ENCODE peak calls at places on chromosomes 7 and 10, in nine cellular contexts. A is neural progenitor cell, H is hepatocyte, L is fibroblast of lung, D is mammary epithelial cell, X is HCT116, J is PC-3, R is keratinocyte, P is astrocyte. C is an unnamed sample. For H4K20me1, the result is how much of the 10 kb centered on the place peaks cover.

GRCh38 chr10:14571866-14572507 is 202.7 kb downstream of the FAM107B start:
- DNase-seq in R (no peak), X (no peak), H (peak), D (no peak), J (peak), P (peak), A (no peak), L (peak), C (no peak)

GRCh38 chr10:113228570-113228969 is 278.5 kb downstream of the TCF7L2 start:
- DNase-seq in H (no peak), L (peak), A (no peak), J (no peak), R (no peak), X (no peak), P (peak), D (no peak), C (no peak)

GRCh38 chr7:157827045-157827862 is 490.4 kb downstream of the DNAJB6 start:
- DNase-seq in P (no peak), L (no peak), D (no peak), A (no peak), R (no peak), H (no peak), J (no peak), X (no peak), C (no peak)

GRCh38 chr10:79415736-79416577 is 29.5 kb downstream of the ZCCHC24 start:
- DNase-seq in L (no peak), R (no peak), A (no peak), P (no peak), X (no peak), J (no peak), H (no peak), D (no peak), C (no peak)

GRCh38 chr10:124701881-124702656 is 42.1 kb downstream of the FAM53B start:
- DNase-seq in D (no peak), P (peak), A (no peak), X (no peak), L (peak), R (no peak), H (no peak), J (no peak), C (no peak)

GRCh38 chr10:110610308-110610774 is 33.8 kb upstream of the RBM20 start:
- DNase-seq in J (peak), P (peak), D (peak), L (peak), H (peak), X (peak), R (peak), A (peak), C (peak)

GRCh38 chr7:82631998-82632397 is 188.4 kb upstream of the CACNA2D1 start:
- DNase-seq in L (peak), P (peak), H (no peak), J (peak), A (no peak), R (no peak), D (no peak), X (no peak), C (no peak)

GRCh38 chr7:32071466-32072091 is 1.4 kb upstream of the PDE1C start:
- DNase-seq in L (no peak), X (no peak), P (no peak), J (no peak), A (no peak), H (no peak), D (no peak), R (no peak), C (no peak)

GRCh38 chr10:27248215-27248614 is 7.6 kb upstream of the ACBD5 start:
- DNase-seq in R (no peak), L (no peak), X (no peak), J (no peak), A (no peak), P (no peak), H (no peak), D (no peak), C (no peak)

GRCh38 chr10:50807851-50808776 is 68.4 kb downstream of the ASAH2B start:
- DNase-seq in X (no peak), P (peak), A (peak), J (no peak), H (peak), D (no peak), L (peak), R (no peak), C (no peak)

GRCh38 chr10:122492006-122492405 is 30.7 kb downstream of the HTRA1 start:
- DNase-seq in A (no peak), P (no peak), X (no peak), H (no peak), D (no peak), L (peak), R (no peak), J (no peak), C (no peak)

GRCh38 chr10:32256613-32257437 is 90.1 kb downstream of the EPC1 start:
- DNase-seq in H (peak), D (peak), J (peak), L (no peak), R (no peak), P (no peak), X (peak), A (peak), C (peak)

GRCh38 chr10:103661198-103661950 is 167.9 kb downstream of the NEURL1 start:
- DNase-seq in P (peak), D (peak), J (no peak), X (no peak), L (peak), H (peak), A (peak), R (no peak), C (no peak)

GRCh38 chr7:107725138-107725740 is 18.7 kb upstream of the CBLL1 start:
- DNase-seq in A (peak), X (peak), R (peak), H (peak), P (peak), L (peak), D (peak), J (peak), C (peak)

GRCh38 chr7:80410081-80410480 is 101.8 kb downstream of the GNAT3 start:
- DNase-seq in J (no peak), P (peak), X (no peak), H (no peak), D (peak), A (peak), L (peak), R (no peak), C (no peak)

GRCh38 chr7:28565990-28566389 is 153.7 kb downstream of the CREB5 start:
- DNase-seq in L (no peak), H (no peak), A (no peak), J (no peak), R (no peak), D (no peak), X (no peak), P (no peak), C (peak)

GRCh38 chr7:2924866-2925840 is 81.0 kb upstream of the GNA12 start:
- DNase-seq in D (no peak), R (no peak), A (no peak), L (no peak), P (no peak), J (no peak), X (no peak), H (no peak), C (no peak)

GRCh38 chr7:28800150-28800549 is 158.0 kb downstream of the TRIL start:
- DNase-seq in X (no peak), R (no peak), D (no peak), P (no peak), L (no peak), J (no peak), H (no peak), A (no peak), C (no peak)

GRCh38 chr7:31104361-31105255 is 52.5 kb downstream of the ADCYAP1R1 start:
- DNase-seq in R (no peak), D (no peak), J (no peak), L (no peak), X (no peak), H (no peak), P (no peak), A (no peak), C (no peak)

GRCh38 chr10:103576862-103577261 is 83.4 kb downstream of the NEURL1 start:
- DNase-seq in R (no peak), H (no peak), A (no peak), D (no peak), J (peak), X (no peak), L (no peak), P (no peak), C (no peak)

GRCh38 chr7:47580175-47580701 is 1.7 kb downstream of the TNS3 start:
- DNase-seq in L (peak), P (no peak), J (peak), H (peak), A (peak), X (no peak), R (no peak), D (no peak), C (no peak)

GRCh38 chr7:47579458-47579857 is 2.5 kb downstream of the TNS3 start:
- DNase-seq in A (no peak), J (no peak), D (no peak), P (no peak), L (no peak), X (no peak), H (no peak), R (no peak), C (no peak)

GRCh38 chr7:47577351-47577919 is 4.5 kb downstream of the TNS3 start:
- DNase-seq in D (no peak), L (peak), R (no peak), X (no peak), A (no peak), J (no peak), P (no peak), H (no peak), C (peak)

GRCh38 chr7:47576909-47577255 is 5.0 kb downstream of the TNS3 start:
- DNase-seq in J (no peak), A (no peak), P (no peak), R (no peak), D (no peak), H (no peak), L (no peak), X (no peak), C (no peak)

DNA sequence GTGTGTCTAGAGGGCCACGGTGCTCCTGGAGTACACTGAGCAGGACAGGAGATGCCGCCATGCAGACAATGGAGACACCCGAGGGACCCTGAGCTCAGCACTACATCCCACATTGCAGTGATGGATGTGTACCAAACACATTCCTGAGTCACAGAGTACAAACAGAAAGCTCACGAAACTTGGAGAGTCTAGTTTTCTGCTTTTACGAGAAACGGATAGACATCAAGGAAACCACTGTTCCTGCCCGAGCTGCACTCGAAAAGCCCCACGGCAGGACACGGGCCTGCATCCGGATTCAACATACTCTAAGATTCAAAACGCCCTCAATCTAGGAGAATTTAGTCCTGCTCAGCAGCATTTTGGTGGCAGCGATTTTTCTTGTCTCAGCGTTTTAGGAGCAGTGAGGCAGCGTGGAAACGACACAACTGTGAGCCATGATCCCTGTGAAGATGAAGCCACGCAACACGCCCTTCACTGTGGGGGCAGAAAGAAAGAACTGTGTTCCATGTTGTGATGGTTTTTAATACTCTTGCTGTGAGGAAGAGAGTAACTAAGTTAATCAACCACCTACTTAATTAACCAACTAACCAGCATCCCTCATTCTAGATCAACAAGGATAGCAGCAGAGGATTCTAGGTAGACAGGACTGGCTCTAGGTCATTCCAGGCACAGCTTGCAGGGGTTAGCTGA is 3.2 kb downstream of the TNS3 start:
- DNase-seq in L (peak), H (peak), D (peak), P (peak), R (no peak), J (peak), X (no peak), A (no peak), C (no peak)
- H3K4me3 ChIP-seq in L (no peak), H (no peak), D (no peak), P (no peak), R (no peak), J (peak), X (no peak), A (no peak), C (no peak)

GRCh38 chr7:99122762-99123161 is 21.1 kb downstream of the SMURF1 start:
- DNase-seq in L (no peak), J (no peak), H (no peak), A (no peak), X (no peak), R (no peak), D (no peak), P (no peak), C (no peak)

GRCh38 chr7:99123571-99124033 is 20.3 kb downstream of the SMURF1 start:
- DNase-seq in P (no peak), D (peak), R (no peak), J (peak), H (no peak), A (no peak), L (no peak), X (no peak), C (no peak)

GRCh38 chr7:99124236-99124635 is 19.7 kb downstream of the SMURF1 start:
- DNase-seq in A (no peak), L (no peak), X (no peak), R (no peak), D (no peak), J (peak), H (no peak), P (no peak), C (no peak)

GRCh38 chr7:99125505-99125865 is 18.4 kb downstream of the SMURF1 start:
- DNase-seq in A (no peak), J (no peak), D (no peak), L (no peak), X (no peak), P (no peak), R (no peak), H (no peak), C (no peak)

DNA sequence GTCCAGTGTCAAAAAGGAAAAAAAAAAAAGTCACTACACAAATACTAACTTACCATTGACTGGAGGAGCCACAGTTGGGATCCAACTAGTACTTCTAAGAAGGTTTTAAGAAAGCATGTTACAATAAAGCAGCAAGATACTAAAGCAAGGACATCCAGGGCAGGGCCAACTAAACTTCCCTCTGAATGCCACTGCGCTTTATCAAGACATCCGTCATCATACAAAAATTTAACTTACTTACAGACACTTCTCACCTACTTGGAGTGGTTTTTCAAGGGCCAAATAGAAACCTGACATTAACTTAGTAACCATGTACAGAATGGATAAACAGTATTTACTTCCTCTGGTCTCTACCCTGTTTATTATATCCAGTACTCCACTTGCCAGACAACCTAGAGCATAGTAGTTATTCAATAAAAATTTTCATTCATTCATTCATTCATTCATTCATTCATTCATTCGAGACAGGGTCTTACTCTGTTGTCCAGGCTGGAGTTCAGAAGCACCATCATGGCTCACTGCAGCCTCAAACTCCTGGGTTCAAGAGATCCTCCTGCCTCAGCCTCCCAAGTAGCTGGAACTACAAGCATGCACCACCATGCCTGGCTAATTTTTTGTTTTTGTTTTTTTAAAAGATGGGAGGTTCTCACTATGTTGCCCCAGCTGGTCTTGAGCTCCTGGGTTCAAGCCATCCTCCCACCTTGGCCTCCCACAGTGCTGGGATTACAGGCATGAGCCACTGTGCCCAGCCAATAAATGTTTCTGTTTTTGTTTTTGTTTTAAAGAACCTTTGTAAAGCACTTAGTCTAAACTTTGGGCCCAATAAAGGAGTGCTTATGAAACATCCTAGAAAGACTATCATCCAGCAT is 19.0 kb downstream of the SMURF1 start:
- DNase-seq in R (no peak), J (peak), D (no peak), P (no peak), H (no peak), A (no peak), L (peak), X (no peak), C (no peak)
- H4K20me1 ChIP-seq in R (under half), J (under half), D (under half), P (half or more), H (under half), A (under half), L (under half), X (under half), C (under half)

DNA sequence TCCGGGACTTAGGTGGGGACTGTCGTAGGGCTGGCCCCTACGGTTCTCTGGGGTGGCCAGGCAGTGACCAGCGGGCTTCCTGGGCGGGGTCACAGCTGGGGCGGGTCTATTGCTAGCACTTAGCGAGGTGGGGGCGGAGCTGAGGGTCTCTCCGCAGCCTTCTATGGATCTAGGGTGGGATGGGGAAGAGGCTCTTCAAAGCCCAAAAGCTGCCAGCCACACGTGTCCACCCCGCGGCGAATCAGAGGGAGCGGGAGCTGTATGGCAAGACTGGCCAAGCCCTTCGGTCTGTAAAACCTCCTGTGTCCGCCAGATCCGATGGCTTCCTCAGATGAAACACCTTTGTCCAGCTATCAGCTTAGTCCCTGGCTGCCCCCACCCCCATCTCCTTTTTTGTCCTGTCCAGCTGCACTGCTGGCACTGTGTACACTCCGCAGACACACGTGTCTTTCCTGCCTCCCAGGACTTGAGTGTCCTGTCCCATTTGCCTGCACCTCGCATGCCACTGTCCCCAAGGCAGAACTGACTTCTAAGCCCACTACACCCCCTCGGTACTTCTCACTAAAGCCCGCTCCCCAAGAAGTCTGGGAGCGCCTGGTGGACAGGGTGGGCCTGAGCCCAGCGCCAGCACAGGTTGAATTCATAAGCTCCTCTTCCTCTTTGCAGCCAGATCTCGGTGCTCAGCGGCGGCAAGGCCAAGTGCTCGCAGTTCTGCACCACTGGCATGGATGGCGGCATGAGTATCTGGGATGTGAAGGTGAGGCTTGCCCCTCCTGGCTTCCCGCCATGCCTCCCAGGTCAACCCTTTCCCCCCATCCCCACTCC is 14.8 kb downstream of the PDAP1 start:
- DNase-seq in X (no peak), A (peak), J (no peak), R (no peak), L (no peak), P (no peak), H (peak), D (no peak), C (no peak)
- H3K4me3 ChIP-seq in X (no peak), A (peak), J (no peak), R (no peak), L (peak), P (peak), H (peak), D (no peak), C (peak)

GRCh38 chr7:66504131-66504530 is 124.5 kb upstream of the KCTD7 start:
- DNase-seq in X (no peak), H (no peak), P (no peak), J (no peak), R (no peak), L (no peak), D (no peak), A (no peak), C (no peak)
- H4K20me1 ChIP-seq in X (under half), H (under half), P (under half), J (under half), R (under half), L (under half), D (under half), A (under half), C (under half)

DNA sequence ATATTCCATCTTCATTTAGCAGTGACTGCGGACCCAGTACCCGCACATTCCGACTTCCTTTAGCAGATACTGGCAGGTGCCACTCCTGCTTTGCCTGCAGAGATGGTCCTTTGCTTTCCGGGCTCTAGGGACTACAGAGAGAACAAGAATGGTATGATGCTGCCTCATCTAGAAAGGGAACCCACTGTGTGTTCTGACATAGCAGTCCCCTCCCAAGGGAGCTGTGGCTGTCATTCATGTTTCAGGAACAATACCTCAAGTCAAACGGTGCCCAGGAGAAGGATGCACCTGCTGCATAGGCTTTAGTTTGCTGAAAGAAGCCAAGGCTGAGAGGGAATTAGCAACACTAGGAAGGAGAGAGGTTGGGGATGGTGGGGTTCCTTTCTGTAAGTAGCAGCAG is 15.9 kb upstream of the TMEM72 start:
- DNase-seq in J (no peak), D (no peak), R (no peak), P (no peak), X (no peak), L (no peak), A (no peak), H (no peak), C (peak)
- H3K4me3 ChIP-seq in J (no peak), D (no peak), R (no peak), P (no peak), X (no peak), L (no peak), A (no peak), H (no peak), C (no peak)

GRCh38 chr7:151812967-151813366 is 63.9 kb downstream of the PRKAG2 start:
- DNase-seq in A (no peak), J (no peak), H (no peak), P (no peak), R (no peak), D (no peak), L (no peak), X (no peak), C (no peak)
- H4K20me1 ChIP-seq in A (under half), J (under half), H (under half), P (under half), R (under half), D (under half), L (under half), X (under half), C (under half)

DNA sequence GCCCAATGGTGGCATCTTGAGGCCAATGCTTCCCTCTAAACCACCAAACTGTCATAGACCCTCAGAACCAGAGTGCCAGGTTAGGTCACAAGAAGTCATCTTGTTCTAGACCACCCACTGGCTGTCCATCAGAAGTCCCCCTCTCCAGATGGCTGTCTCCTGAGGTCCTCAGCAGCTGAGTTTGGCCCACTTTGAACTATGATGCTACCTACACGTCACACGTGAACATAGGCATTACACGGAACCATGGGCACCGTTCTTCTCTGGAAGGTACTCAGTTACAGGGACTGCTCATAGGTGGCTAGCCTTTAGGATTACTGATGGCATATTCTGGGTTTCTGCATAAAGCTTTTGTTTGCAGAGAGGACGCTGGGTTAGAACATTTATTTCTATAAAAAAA is 166.4 kb downstream of the ADAM12 start:
- DNase-seq in P (no peak), X (no peak), D (no peak), H (no peak), J (no peak), L (no peak), A (no peak), R (no peak), C (no peak)
- H3K4me3 ChIP-seq in P (no peak), X (no peak), D (no peak), H (no peak), J (no peak), L (no peak), A (no peak), R (no peak), C (no peak)

C was measured in OCI-LY7.